ENCODE peak calls at places on chromosomes 16 and 17, in nine cellular contexts. One of them, this sample, is unnamed.

GRCh38 chr17:70773210-70773609 is 603.9 kb downstream of the KCNJ2 start:
- DNase-seq in NCI-H1092: no peak
- DNase-seq in CD4-positive, CD25-positive, alpha-beta regulatory T cell: no peak
- DNase-seq in hippocampal formation: no peak
- DNase-seq in tibial artery: no peak
- DNase-seq in B cell: no peak
- DNase-seq in CD8-positive, alpha-beta T cell: no peak
- DNase-seq in stimulated activated CD4-positive, alpha-beta T cell treated with anti-CD3 and anti-CD28 coated beads, Interleukin-1b, Interleukin-23, amount 100 ng/mL, for 24 hours: no peak
- DNase-seq in kidney tubule cell: no peak
- DNase-seq in this sample: no peak

GRCh38 chr17:57372156-57372555 is 115.8 kb downstream of the MSI2 start:
- DNase-seq in CD4-positive, CD25-positive, alpha-beta regulatory T cell: no peak
- DNase-seq in kidney tubule cell: peak; percentile 84
- DNase-seq in tibial artery: no peak
- DNase-seq in stimulated activated CD4-positive, alpha-beta T cell treated with anti-CD3 and anti-CD28 coated beads, Interleukin-1b, Interleukin-23, amount 100 ng/mL, for 24 hours: no peak
- DNase-seq in hippocampal formation: no peak
- DNase-seq in CD8-positive, alpha-beta T cell: no peak
- DNase-seq in B cell: no peak
- DNase-seq in NCI-H1092: no peak
- DNase-seq in this sample: no peak

GRCh38 chr17:82838386-82839063 is 1.3 kb downstream of the ZNF750 start:
- DNase-seq in kidney tubule cell: peak; percentile 34
- DNase-seq in CD4-positive, CD25-positive, alpha-beta regulatory T cell: no peak
- DNase-seq in stimulated activated CD4-positive, alpha-beta T cell treated with anti-CD3 and anti-CD28 coated beads, Interleukin-1b, Interleukin-23, amount 100 ng/mL, for 24 hours: no peak
- DNase-seq in B cell: no peak
- DNase-seq in CD8-positive, alpha-beta T cell: no peak
- DNase-seq in NCI-H1092: no peak
- DNase-seq in tibial artery: no peak
- DNase-seq in hippocampal formation: no peak
- DNase-seq in this sample: no peak

GRCh38 chr16:69150146-69150865 is 17.9 kb downstream of the UTP4 start:
- DNase-seq in CD8-positive, alpha-beta T cell: peak; percentile 64
- DNase-seq in NCI-H1092: peak; percentile 45
- DNase-seq in stimulated activated CD4-positive, alpha-beta T cell treated with anti-CD3 and anti-CD28 coated beads, Interleukin-1b, Interleukin-23, amount 100 ng/mL, for 24 hours: no peak
- DNase-seq in CD4-positive, CD25-positive, alpha-beta regulatory T cell: peak; percentile 33
- DNase-seq in hippocampal formation: peak; percentile 68
- DNase-seq in B cell: peak; percentile 58
- DNase-seq in tibial artery: peak; percentile 54
- DNase-seq in kidney tubule cell: peak; percentile 70
- DNase-seq in this sample: peak; percentile 37

GRCh38 chr16:47492036-47492427 is 30.9 kb downstream of the PHKB start:
- DNase-seq in B cell: no peak
- DNase-seq in NCI-H1092: no peak
- DNase-seq in stimulated activated CD4-positive, alpha-beta T cell treated with anti-CD3 and anti-CD28 coated beads, Interleukin-1b, Interleukin-23, amount 100 ng/mL, for 24 hours: no peak
- DNase-seq in hippocampal formation: no peak
- DNase-seq in CD4-positive, CD25-positive, alpha-beta regulatory T cell: no peak
- DNase-seq in kidney tubule cell: no peak
- DNase-seq in tibial artery: no peak
- DNase-seq in CD8-positive, alpha-beta T cell: no peak
- DNase-seq in this sample: no peak

GRCh38 chr17:41734949-41735313 is 488 bp upstream of the HAP1 start:
- DNase-seq in stimulated activated CD4-positive, alpha-beta T cell treated with anti-CD3 and anti-CD28 coated beads, Interleukin-1b, Interleukin-23, amount 100 ng/mL, for 24 hours: no peak
- DNase-seq in NCI-H1092: no peak
- DNase-seq in kidney tubule cell: no peak
- DNase-seq in B cell: no peak
- DNase-seq in CD8-positive, alpha-beta T cell: no peak
- DNase-seq in tibial artery: no peak
- DNase-seq in hippocampal formation: no peak
- DNase-seq in CD4-positive, CD25-positive, alpha-beta regulatory T cell: no peak
- DNase-seq in this sample: no peak

GRCh38 chr16:75341934-75342811 is 90.7 kb upstream of the BCAR1 start:
- DNase-seq in tibial artery: no peak
- DNase-seq in NCI-H1092: no peak
- DNase-seq in hippocampal formation: no peak
- DNase-seq in CD4-positive, CD25-positive, alpha-beta regulatory T cell: no peak
- DNase-seq in B cell: no peak
- DNase-seq in kidney tubule cell: peak; percentile 84
- DNase-seq in CD8-positive, alpha-beta T cell: no peak
- DNase-seq in stimulated activated CD4-positive, alpha-beta T cell treated with anti-CD3 and anti-CD28 coated beads, Interleukin-1b, Interleukin-23, amount 100 ng/mL, for 24 hours: no peak
- DNase-seq in this sample: no peak

GRCh38 chr16:75074920-75075687 is 41.5 kb downstream of the LDHD start:
- DNase-seq in stimulated activated CD4-positive, alpha-beta T cell treated with anti-CD3 and anti-CD28 coated beads, Interleukin-1b, Interleukin-23, amount 100 ng/mL, for 24 hours: peak; percentile 64
- DNase-seq in tibial artery: no peak
- DNase-seq in CD4-positive, CD25-positive, alpha-beta regulatory T cell: peak; percentile 74
- DNase-seq in B cell: peak; percentile 74
- DNase-seq in NCI-H1092: no peak
- DNase-seq in kidney tubule cell: no peak
- DNase-seq in CD8-positive, alpha-beta T cell: peak; percentile 87
- DNase-seq in hippocampal formation: no peak
- DNase-seq in this sample: no peak

GRCh38 chr16:56189990-56190902 is 1.0 kb upstream of the GNAO1 start:
- DNase-seq in CD8-positive, alpha-beta T cell: no peak
- DNase-seq in B cell: peak; percentile 25
- DNase-seq in kidney tubule cell: no peak
- DNase-seq in NCI-H1092: no peak
- DNase-seq in stimulated activated CD4-positive, alpha-beta T cell treated with anti-CD3 and anti-CD28 coated beads, Interleukin-1b, Interleukin-23, amount 100 ng/mL, for 24 hours: no peak
- DNase-seq in CD4-positive, CD25-positive, alpha-beta regulatory T cell: no peak
- DNase-seq in tibial artery: peak; percentile 24
- DNase-seq in hippocampal formation: no peak
- DNase-seq in this sample: no peak

GRCh38 chr16:79066621-79067020 is 533.9 kb downstream of the MAF start:
- DNase-seq in CD4-positive, CD25-positive, alpha-beta regulatory T cell: no peak
- DNase-seq in B cell: no peak
- DNase-seq in stimulated activated CD4-positive, alpha-beta T cell treated with anti-CD3 and anti-CD28 coated beads, Interleukin-1b, Interleukin-23, amount 100 ng/mL, for 24 hours: no peak
- DNase-seq in NCI-H1092: peak; percentile 47
- DNase-seq in kidney tubule cell: no peak
- DNase-seq in hippocampal formation: no peak
- DNase-seq in tibial artery: no peak
- DNase-seq in CD8-positive, alpha-beta T cell: no peak
- DNase-seq in this sample: no peak

This sample was measured in progenitor cell of endocrine pancreas.